ENCODE peak calls at places on chromosomes 11 and 22, in nine cellular contexts. D is uterus, L is right atrium auricular region, V is ovary, R is IMR-90, N is right cardiac atrium, Q is heart right ventricle, C is body of pancreas, Y is MM.1S. P is an unnamed sample.
A peak's percentile ranks its signal among the peaks of the same experiment; 100 is the strongest.

GRCh38 chr11:108562746-108563581 is 30.6 kb downstream of the EXPH5 start:
- DNase-seq in D (no peak), Y (no peak), N (no peak), L (no peak), Q (no peak), C (no peak), R (no peak), V (no peak), P (no peak)

GRCh38 chr11:47189100-47189834 is 3.0 kb upstream of the PACSIN3 start:
- DNase-seq in R (peak; percentile 86), N (no peak), D (no peak), Q (no peak), V (no peak), Y (no peak), L (no peak), C (peak; percentile 54), P (peak; percentile 86)

GRCh38 chr11:124891390-124891861 is 6.2 kb downstream of the ROBO4 start:
- DNase-seq in L (peak; percentile 59), Q (peak; percentile 60), R (no peak), V (no peak), N (peak; percentile 46), D (no peak), Y (no peak), C (no peak), P (no peak)

GRCh38 chr11:57514538-57515331 is 767 bp downstream of the SLC43A1 start:
- DNase-seq in V (peak; percentile 79), C (peak; percentile 85), Y (no peak), N (peak; percentile 61), D (peak; percentile 61), Q (peak; percentile 73), L (peak; percentile 72), R (peak; percentile 24), P (peak; percentile 74)

GRCh38 chr11:115645631-115646271 is 141.5 kb upstream of the CADM1 start:
- DNase-seq in Y (no peak), C (no peak), Q (peak; percentile 62), D (no peak), R (no peak), N (peak; percentile 75), V (peak; percentile 21), L (no peak), P (no peak)

GRCh38 chr11:17873571-17873970 is 139.0 kb downstream of the KCNC1 start:
- DNase-seq in R (no peak), L (no peak), C (no peak), V (no peak), Q (no peak), Y (no peak), N (no peak), D (no peak), P (peak; percentile 13)

GRCh38 chr11:117473692-117474091 is 146.0 kb downstream of the CEP164 start:
- DNase-seq in Q (no peak), R (no peak), L (no peak), N (no peak), V (no peak), C (no peak), Y (no peak), D (no peak), P (no peak)

GRCh38 chr22:45996241-45997076 is 19.5 kb upstream of the WNT7B start:
- DNase-seq in R (peak; percentile 42), N (peak; percentile 81), D (peak; percentile 51), Y (no peak), Q (peak; percentile 76), C (no peak), L (peak; percentile 85), V (peak; percentile 50), P (peak; percentile 59)

GRCh38 chr11:23988381-23989006 is 508.4 kb upstream of the LUZP2 start:
- DNase-seq in L (no peak), R (peak; percentile 84), Q (no peak), D (no peak), C (no peak), V (no peak), N (no peak), Y (peak; percentile 51), P (peak; percentile 88)

GRCh38 chr11:33530824-33531223 is 169.8 kb downstream of the C11orf91 start:
- DNase-seq in C (no peak), L (no peak), V (no peak), Y (no peak), R (peak; percentile 79), D (no peak), N (no peak), Q (no peak), P (no peak)

GRCh38 chr22:42217019-42217751 is 53.3 kb downstream of the TCF20 start:
- DNase-seq in L (no peak), R (peak; percentile 55), V (no peak), Q (no peak), C (no peak), D (no peak), Y (no peak), N (no peak), P (no peak)

GRCh38 chr22:32541481-32541880 is 66.9 kb downstream of the FBXO7 start:
- DNase-seq in V (no peak), D (no peak), R (no peak), Y (no peak), L (no peak), C (no peak), N (no peak), Q (no peak), P (no peak)

GRCh38 chr11:33553486-33553885 is 147.1 kb downstream of the C11orf91 start:
- DNase-seq in D (no peak), C (no peak), N (no peak), L (no peak), Q (no peak), R (peak; percentile 43), Y (no peak), V (no peak), P (no peak)

GRCh38 chr11:61791737-61792309 is 576 bp downstream of the TMEM258 start:
- DNase-seq in L (peak; percentile 80), Q (peak; percentile 38), N (peak; percentile 82), Y (peak; percentile 72), R (peak; percentile 95), D (peak; percentile 80), V (peak; percentile 78), C (peak; percentile 78), P (peak; percentile 94)

GRCh38 chr11:76172583-76172982 is 33.7 kb downstream of the WNT11 start:
- DNase-seq in N (no peak), Q (no peak), C (no peak), V (no peak), D (no peak), L (no peak), R (no peak), Y (no peak), P (no peak)

GRCh38 chr22:44473166-44473565 is 24.9 kb downstream of the RTL6 start:
- DNase-seq in D (no peak), Q (no peak), C (no peak), Y (no peak), V (no peak), N (no peak), R (no peak), L (peak; percentile 26), P (no peak)

GRCh38 chr11:131195801-131196517 is 174.5 kb upstream of the NTM start:
- DNase-seq in Q (peak; percentile 52), L (no peak), V (peak; percentile 42), N (peak; percentile 45), Y (no peak), D (peak; percentile 18), C (peak; percentile 66), R (peak; percentile 25), P (no peak)

GRCh38 chr11:26144309-26144690 is 187.6 kb upstream of the ANO3 start:
- DNase-seq in D (no peak), V (no peak), N (no peak), R (no peak), Q (no peak), Y (no peak), L (no peak), C (no peak), P (no peak)

GRCh38 chr11:101407324-101407723 is 176.5 kb downstream of the TRPC6 start:
- DNase-seq in V (no peak), C (no peak), N (no peak), Q (no peak), L (no peak), D (peak; percentile 82), Y (no peak), R (peak; percentile 36), P (no peak)

GRCh38 chr11:11316651-11317050 is 36.4 kb downstream of the CSNK2A3 start:
- DNase-seq in R (no peak), D (no peak), Y (no peak), C (no peak), Q (no peak), L (no peak), V (no peak), N (no peak), P (no peak)

GRCh38 chr11:20894296-20894695 is 224.9 kb downstream of the NELL1 start:
- DNase-seq in R (no peak), V (no peak), Q (no peak), D (no peak), Y (no peak), C (no peak), N (no peak), L (no peak), P (no peak)

GRCh38 chr22:20026204-20026908 is 5.4 kb downstream of the TANGO2 start:
- DNase-seq in C (no peak), D (no peak), Q (no peak), Y (no peak), L (no peak), V (no peak), N (no peak), R (no peak), P (no peak)
- H3K4me1 ChIP-seq in C (peaks cover 19% of the 10 kb centered on the region), D (no peaks in the 10 kb centered on the region), Q (peaks cover 68% of the 10 kb centered on the region), Y (peaks cover 4% of the 10 kb centered on the region), L (no peaks in the 10 kb centered on the region), V (peaks cover 9% of the 10 kb centered on the region), N (peaks cover 21% of the 10 kb centered on the region), R (peaks cover 9% of the 10 kb centered on the region), P (peaks cover 13% of the 10 kb centered on the region)

GRCh38 chr22:20429254-20430100 is 8.1 kb downstream of the SCARF2 start:
- DNase-seq in D (peak; percentile 20), Q (peak; percentile 66), V (peak; percentile 22), C (peak; percentile 60), Y (peak; percentile 74), R (no peak), L (peak; percentile 56), N (no peak), P (no peak)
- H3K27ac ChIP-seq in D (no peak overlapping the region), Q (no peak overlapping the region), V (no peak overlapping the region), C (no peak overlapping the region), Y (no peak overlapping the region), R (no peak overlapping the region), L (no peak overlapping the region), N (no peak overlapping the region), P (no peak overlapping the region)

DNA sequence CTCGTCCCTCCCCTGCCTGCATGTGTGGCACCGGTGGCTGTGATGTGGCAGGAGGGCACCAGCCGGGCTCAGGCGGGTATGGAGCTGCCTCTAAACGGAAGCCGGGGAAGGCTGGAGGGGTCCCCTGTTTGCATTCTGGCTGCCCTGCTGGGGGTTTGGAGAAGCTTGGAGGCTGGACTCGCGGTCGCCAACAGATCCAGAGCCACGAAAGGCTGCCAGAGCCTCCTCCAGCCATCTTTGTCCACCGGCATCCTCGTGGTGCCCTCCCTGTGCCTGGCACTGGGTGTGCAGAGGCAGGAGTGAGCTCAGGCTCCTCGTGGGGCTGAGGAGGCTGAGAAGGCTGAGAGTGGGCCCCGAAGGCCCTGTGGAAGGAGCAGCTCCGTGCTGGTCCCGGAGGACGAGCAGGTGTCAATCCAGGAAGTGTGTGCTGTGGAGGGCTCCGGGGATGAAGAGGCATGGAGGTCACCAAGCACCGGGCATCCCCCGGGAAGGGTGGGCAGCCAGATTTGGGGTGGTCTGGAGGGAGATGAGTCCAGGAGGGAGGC is 937 bp downstream of the KDELR3 start:
- DNase-seq in N (no peak), D (no peak), L (no peak), Y (no peak), V (no peak), Q (no peak), C (no peak), R (no peak), P (no peak)
- H3K4me1 ChIP-seq in N (no peaks in the 10 kb centered on the region), D (no peaks in the 10 kb centered on the region), L (no peaks in the 10 kb centered on the region), Y (peaks cover 7% of the 10 kb centered on the region), V (peaks cover 5% of the 10 kb centered on the region), Q (peaks cover 16% of the 10 kb centered on the region), C (peaks cover 19% of the 10 kb centered on the region), R (peaks cover 13% of the 10 kb centered on the region), P (peaks cover 16% of the 10 kb centered on the region)

GRCh38 chr11:838441-839279 is 3.7 kb downstream of the POLR2L start:
- DNase-seq in N (no peak), C (peak; percentile 65), R (no peak), Q (no peak), V (no peak), D (no peak), L (no peak), Y (no peak), P (no peak)
- H3K27ac ChIP-seq in N (no peak overlapping the region), C (peak overlapping the region; percentile 99), R (peak overlapping the region; percentile 46), Q (no peak overlapping the region), V (no peak overlapping the region), D (no peak overlapping the region), L (no peak overlapping the region), Y (no peak overlapping the region), P (no peak overlapping the region)

P was measured in SJSA1.